ENCODE peak calls at places on chromosomes 12 and 14, in six cellular contexts. W is cardiac fibroblast, T is A549, Y is fibroblast of pulmonary artery, O is LNCaP clone FGC, V is AG10803. D is an unnamed sample.

GRCh38 chr14:89543420-89543790 is 126.4 kb upstream of the FOXN3 start:
- DNase-seq in O (no peak), V (peak), T (no peak), W (no peak), Y (no peak), D (no peak)

GRCh38 chr14:96095581-96096476 is 56.7 kb downstream of the C14orf132 start:
- DNase-seq in W (peak), Y (peak), T (peak), V (peak), O (no peak), D (peak)

GRCh38 chr12:3999904-4000303 is 126.7 kb upstream of the PARP11 start:
- DNase-seq in O (no peak), T (no peak), Y (no peak), V (no peak), W (no peak), D (no peak)

GRCh38 chr12:89551747-89552146 is 25.9 kb upstream of the POC1B start:
- DNase-seq in V (no peak), O (no peak), Y (no peak), W (no peak), T (no peak), D (no peak)

GRCh38 chr12:92290016-92290685 is 144.5 kb upstream of the BTG1 start:
- DNase-seq in Y (peak), W (peak), T (no peak), V (peak), O (no peak), D (peak)

GRCh38 chr14:21494902-21495762 is 16.0 kb downstream of the METTL3 start:
- DNase-seq in V (peak), T (no peak), Y (peak), W (peak), O (no peak), D (no peak)

GRCh38 chr14:81313775-81314429 is 86.2 kb downstream of the STON2 start:
- DNase-seq in O (no peak), Y (no peak), V (peak), T (no peak), W (no peak), D (peak)

GRCh38 chr12:685388-685787 is 22.1 kb upstream of the NINJ2 start:
- DNase-seq in T (no peak), Y (peak), W (peak), O (no peak), V (no peak), D (peak)

GRCh38 chr12:113152835-113153814 is 3.6 kb downstream of the CFAP73 start:
- DNase-seq in T (peak), V (peak), Y (peak), O (peak), W (peak), D (peak)

GRCh38 chr12:53844989-53845836 is 93.4 kb upstream of the HOXC13 start:
- DNase-seq in Y (peak), T (peak), O (no peak), W (peak), V (peak), D (peak)

GRCh38 chr14:95273041-95273978 is 46.4 kb downstream of the CLMN start:
- DNase-seq in V (no peak), W (no peak), O (peak), T (no peak), Y (no peak), D (no peak)

GRCh38 chr14:91931478-91932088 is 15.9 kb downstream of the FBLN5 start:
- DNase-seq in W (no peak), V (no peak), T (no peak), O (no peak), Y (no peak), D (no peak)

GRCh38 chr12:87266305-87266704 is 762.9 kb downstream of the C12orf50 start:
- DNase-seq in Y (no peak), O (peak), V (no peak), W (no peak), T (no peak), D (peak)

GRCh38 chr12:107258780-107259179 is 165.4 kb upstream of the CRY1 start:
- DNase-seq in Y (no peak), V (no peak), W (no peak), T (no peak), O (no peak), D (no peak)

GRCh38 chr14:104137297-104138097 is 890 bp upstream of the KIF26A start:
- DNase-seq in W (peak), V (peak), O (no peak), Y (peak), T (peak), D (peak)

GRCh38 chr12:7042847-7043246 is 17.7 kb upstream of the C1S start:
- DNase-seq in O (peak), W (peak), V (peak), T (peak), Y (peak), D (peak)

GRCh38 chr14:104851896-104852663 is 13.0 kb upstream of the CEP170B start:
- DNase-seq in O (no peak), Y (no peak), T (no peak), W (no peak), V (no peak), D (no peak)

GRCh38 chr12:53985358-53985899 is 483 bp downstream of the HOXC10 start:
- DNase-seq in W (no peak), T (no peak), Y (no peak), O (no peak), V (no peak), D (no peak)

GRCh38 chr14:99412122-99413061 is 68.3 kb downstream of the SETD3 start:
- DNase-seq in O (no peak), W (no peak), V (peak), T (no peak), Y (peak), D (no peak)

GRCh38 chr12:116582610-116583009 is 23.4 kb downstream of the MAP1LC3B2 start:
- DNase-seq in V (no peak), O (no peak), T (no peak), Y (peak), W (peak), D (no peak)

GRCh38 chr12:67632005-67632404 is 16.5 kb upstream of the DYRK2 start:
- DNase-seq in O (no peak), T (no peak), V (no peak), W (no peak), Y (no peak), D (no peak)

GRCh38 chr12:65825573-65826512 is 1.6 kb downstream of the HMGA2 start:
- DNase-seq in V (peak), Y (peak), W (peak), O (no peak), T (peak), D (no peak)

GRCh38 chr12:64102339-64102738 is 119.8 kb downstream of the KICS2 start:
- DNase-seq in T (no peak), V (peak), Y (no peak), O (no peak), W (peak), D (peak)

GRCh38 chr14:97177016-97177415 is 379.8 kb downstream of the VRK1 start:
- DNase-seq in T (peak), V (peak), O (peak), Y (no peak), W (no peak), D (peak)

GRCh38 chr14:23828001-23828400 is 125.6 kb upstream of the DHRS4 start:
- DNase-seq in V (no peak), Y (no peak), W (no peak), O (no peak), T (no peak), D (no peak)

GRCh38 chr12:104933778-104934177 is 24.3 kb downstream of the SLC41A2 start:
- DNase-seq in W (no peak), V (no peak), T (no peak), Y (no peak), O (no peak), D (no peak)

GRCh38 chr14:87108726-87109125 is 884.3 kb downstream of the GALC start:
- DNase-seq in T (no peak), O (no peak), V (peak), Y (peak), W (peak), D (peak)

GRCh38 chr12:53325539-53326061 is 4.2 kb upstream of the AAAS start:
- DNase-seq in Y (no peak), V (no peak), T (peak), W (no peak), O (no peak), D (no peak)

GRCh38 chr12:87092421-87092820 is 836.2 kb upstream of the MGAT4C start:
- DNase-seq in Y (no peak), O (no peak), W (no peak), T (no peak), V (no peak), D (no peak)

GRCh38 chr12:95339086-95339788 is 121.6 kb downstream of the VEZT start:
- DNase-seq in W (no peak), Y (no peak), V (peak), T (no peak), O (no peak), D (peak)

GRCh38 chr14:94598816-94599655 is 13.2 kb upstream of the SERPINA3 start:
- DNase-seq in W (peak), Y (peak), O (peak), T (peak), V (peak), D (peak)

GRCh38 chr12:2244013-2244861 is 191.4 kb downstream of the CACNA1C start:
- DNase-seq in O (no peak), T (no peak), Y (peak), W (peak), V (peak), D (no peak)

GRCh38 chr12:129257526-129257925 is 404.2 kb downstream of the GLT1D1 start:
- DNase-seq in W (no peak), V (no peak), O (no peak), Y (no peak), T (no peak), D (no peak)

GRCh38 chr14:26163761-26164160 is 434.1 kb downstream of the NOVA1 start:
- DNase-seq in W (peak), V (peak), O (peak), T (no peak), Y (peak), D (peak)
- TF ChIP-seq CTCF in W (peak), V (peak), O (peak), T (no peak), Y (peak), D (peak)

GRCh38 chr12:103140217-103140616 is 182.7 kb downstream of the ASCL1 start:
- DNase-seq in O (no peak), T (no peak), V (no peak), Y (no peak), W (no peak), D (no peak)
- H3K4me3 ChIP-seq in O (no peak), T (no peak), V (no peak), Y (no peak), W (no peak), D (no peak)

DNA sequence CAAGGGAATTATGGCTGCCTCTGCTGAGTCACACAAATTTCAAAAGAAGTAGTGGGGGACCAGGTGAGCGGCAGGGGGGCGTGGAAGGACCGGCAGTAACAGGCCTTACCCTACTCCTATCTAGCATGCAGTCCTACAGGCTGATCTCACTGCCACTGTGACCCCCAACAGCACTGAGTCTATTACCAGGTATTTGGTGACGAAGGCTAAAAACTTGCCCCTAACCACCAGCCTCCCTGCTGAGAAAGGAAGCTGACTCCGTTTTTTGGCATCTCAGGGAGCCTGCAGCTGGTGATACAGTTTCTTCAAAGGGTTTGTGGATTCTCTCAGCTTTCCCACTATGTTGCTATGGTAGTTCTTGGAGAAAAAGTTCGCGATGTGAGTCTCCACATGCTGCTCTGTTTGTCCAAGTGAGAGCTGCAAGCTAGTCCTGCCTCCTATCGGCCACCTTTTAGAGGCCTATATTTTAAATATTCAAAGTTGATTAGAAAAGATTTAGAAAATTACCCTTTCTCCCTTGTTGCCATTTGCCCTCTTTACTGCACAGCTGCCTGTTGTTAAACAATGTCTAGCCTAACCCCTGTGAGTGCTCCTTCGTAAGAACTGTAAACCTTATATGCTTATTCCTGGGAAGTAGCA is 57.1 kb upstream of the SLCO1B1 start:
- DNase-seq in V (peak), Y (peak), T (no peak), W (peak), O (no peak), D (peak)
- TF ChIP-seq CTCF in V (no peak), Y (no peak), T (no peak), W (no peak), O (no peak), D (no peak)

DNA sequence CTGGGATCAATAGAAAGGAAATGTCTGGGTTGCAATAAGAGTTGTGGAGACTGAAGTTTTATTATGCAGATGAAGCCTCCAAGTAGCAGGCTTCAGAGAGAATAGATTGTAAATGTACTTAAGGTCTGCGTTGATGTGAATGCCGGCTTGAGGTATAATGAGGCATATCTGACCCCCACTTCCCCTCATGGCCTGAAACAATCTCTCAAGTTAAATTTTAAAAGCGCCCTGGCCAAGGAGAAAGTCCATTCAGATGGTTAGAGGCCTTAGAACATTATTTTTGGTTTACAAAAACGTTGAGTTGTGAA is 28.3 kb upstream of the HIGD1C start:
- DNase-seq in Y (no peak), V (no peak), W (no peak), O (no peak), T (no peak), D (no peak)
- H3K4me3 ChIP-seq in Y (peak), V (peak), W (peak), O (peak), T (no peak), D (peak)

DNA sequence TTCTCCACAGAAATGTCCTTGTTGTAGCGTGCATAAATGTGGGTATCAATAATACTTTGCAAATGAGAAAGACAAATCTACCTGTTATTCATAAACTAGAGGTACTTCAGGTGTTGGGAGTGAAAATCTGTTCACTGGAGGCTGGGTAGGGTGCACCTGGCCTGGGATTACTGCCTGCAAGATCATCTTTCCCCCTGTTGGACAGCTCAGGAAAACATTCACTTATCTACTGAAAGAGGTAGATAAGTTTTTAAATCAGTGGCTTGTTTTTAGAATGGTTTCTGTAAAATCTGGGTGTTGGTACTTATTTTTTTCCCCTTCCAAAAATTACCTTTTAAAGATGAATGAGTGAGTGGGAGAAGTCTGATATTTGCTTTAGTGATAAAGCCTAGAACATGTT is 95.6 kb downstream of the DIP2B start:
- DNase-seq in Y (no peak), V (no peak), T (no peak), W (no peak), O (no peak), D (no peak)
- TF ChIP-seq CTCF in Y (no peak), V (no peak), T (no peak), W (peak), O (no peak), D (no peak)